ENCODE peak calls at places on chromosomes 12 and 14, in nine cellular contexts. T is nucleus accumbens, X is HEK293T, U is GM10248, H is B cell, M is activated T-cell treated with anti-CD3 and anti-CD28 coated beads for 24 hours, B is sciatic nerve, Z is amniotic stem cell, P is COLO829. W is an unnamed sample.

GRCh38 chr14:71693373-71693772 is 238.9 kb upstream of the RGS6 start:
- DNase-seq in H (no peak), P (no peak), Z (no peak), B (no peak), M (no peak), X (no peak), T (no peak), U (no peak), W (no peak)

GRCh38 chr12:106139422-106140141 is 828 bp upstream of the NUAK1 start:
- DNase-seq in U (peak), H (no peak), Z (peak), M (peak), B (peak), X (peak), P (no peak), T (no peak), W (no peak)

GRCh38 chr12:123532808-123533649 is 490 bp downstream of the RILPL1 start:
- DNase-seq in H (peak), X (peak), Z (no peak), U (peak), M (no peak), P (no peak), B (peak), T (no peak), W (no peak)

GRCh38 chr12:89353188-89353822 is 1.0 kb upstream of the DUSP6 start:
- DNase-seq in H (peak), M (peak), Z (no peak), U (peak), X (peak), P (peak), B (peak), T (no peak), W (peak)

GRCh38 chr14:100188392-100189030 is 29.1 kb upstream of the DEGS2 start:
- DNase-seq in Z (no peak), X (no peak), B (no peak), H (peak), M (no peak), T (no peak), P (no peak), U (no peak), W (no peak)

GRCh38 chr12:102876883-102877282 is 40.2 kb downstream of the PAH start:
- DNase-seq in H (no peak), M (no peak), X (no peak), B (no peak), T (no peak), Z (no peak), P (no peak), U (no peak), W (no peak)

GRCh38 chr14:90045608-90046007 is 16.2 kb upstream of the KCNK13 start:
- DNase-seq in U (no peak), P (no peak), Z (no peak), X (no peak), B (no peak), H (no peak), T (no peak), M (no peak), W (no peak)

GRCh38 chr12:126762150-126762549 is 1504.8 kb upstream of the TMEM132C start:
- DNase-seq in Z (no peak), P (no peak), U (no peak), M (no peak), T (no peak), B (no peak), X (no peak), H (no peak), W (no peak)

GRCh38 chr14:106455026-106455425 is 928.6 kb downstream of the TMEM121 start:
- DNase-seq in P (no peak), Z (no peak), U (no peak), M (no peak), B (no peak), X (no peak), T (no peak), H (no peak), W (no peak)

GRCh38 chr14:79426103-79426755 is 785.1 kb downstream of the DIO2 start:
- DNase-seq in M (no peak), T (no peak), X (no peak), B (no peak), H (no peak), P (no peak), U (no peak), Z (no peak), W (no peak)

GRCh38 chr12:54052745-54053624 is 650 bp upstream of the HOXC4 start:
- DNase-seq in T (no peak), H (peak), Z (no peak), U (peak), X (peak), M (no peak), B (no peak), P (no peak), W (peak)

GRCh38 chr14:88380405-88380804 is 5.1 kb upstream of the SPATA7 start:
- DNase-seq in U (peak), H (no peak), M (no peak), X (no peak), T (no peak), P (no peak), B (no peak), Z (no peak), W (peak)

GRCh38 chr14:75279153-75279738 is 618 bp downstream of the FOS start:
- DNase-seq in H (no peak), U (peak), X (peak), T (peak), M (no peak), B (peak), Z (peak), P (peak), W (peak)

GRCh38 chr14:80618751-80619329 is 322.7 kb downstream of the CEP128 start:
- DNase-seq in P (no peak), Z (no peak), B (no peak), X (no peak), H (no peak), U (no peak), T (no peak), M (no peak), W (no peak)

GRCh38 chr14:85288041-85288440 is 241.9 kb upstream of the FLRT2 start:
- DNase-seq in X (no peak), H (no peak), T (no peak), B (no peak), U (no peak), M (no peak), Z (no peak), P (no peak), W (no peak)

GRCh38 chr14:77869350-77869749 is 69.4 kb downstream of the ADCK1 start:
- DNase-seq in B (no peak), M (no peak), X (no peak), P (no peak), T (no peak), U (no peak), Z (no peak), H (no peak), W (no peak)

GRCh38 chr12:126617312-126617711 is 1552.1 kb downstream of the AACS start:
- DNase-seq in T (no peak), H (no peak), B (no peak), P (peak), X (peak), Z (no peak), M (no peak), U (no peak), W (no peak)

GRCh38 chr12:107622005-107622404 is 63.6 kb upstream of the PWP1 start:
- DNase-seq in P (no peak), X (peak), M (no peak), H (no peak), T (no peak), U (peak), B (no peak), Z (no peak), W (peak)

GRCh38 chr12:65557425-65558167 is 266.7 kb upstream of the HMGA2 start:
- DNase-seq in Z (no peak), B (no peak), M (no peak), H (no peak), X (no peak), U (no peak), P (no peak), T (no peak), W (no peak)

GRCh38 chr14:60981626-60982455 is 796 bp downstream of the SLC38A6 start:
- DNase-seq in Z (no peak), X (peak), B (no peak), U (no peak), P (peak), H (no peak), T (no peak), M (no peak), W (peak)

GRCh38 chr12:13000935-13001724 is 1.1 kb upstream of the HEBP1 start:
- DNase-seq in U (peak), H (peak), X (peak), Z (no peak), T (no peak), B (peak), M (peak), P (peak), W (peak)

GRCh38 chr12:124774054-124774461 is 89.6 kb downstream of the SCARB1 start:
- DNase-seq in B (no peak), H (no peak), X (no peak), Z (no peak), U (peak), T (no peak), P (no peak), M (no peak), W (peak)

GRCh38 chr12:27048822-27049752 is 26.7 kb downstream of the MED21 start:
- DNase-seq in T (no peak), U (no peak), B (no peak), Z (peak), X (no peak), H (no peak), P (peak), M (no peak), W (no peak)

GRCh38 chr12:92469837-92470236 is 233.0 kb upstream of the PLEKHG7 start:
- DNase-seq in T (no peak), Z (no peak), B (no peak), M (no peak), P (peak), X (no peak), H (no peak), U (no peak), W (no peak)

GRCh38 chr14:69657961-69658360 is 46.6 kb downstream of the SUSD6 start:
- DNase-seq in P (no peak), X (no peak), T (no peak), H (no peak), M (no peak), U (no peak), Z (no peak), B (no peak), W (no peak)

GRCh38 chr12:69354561-69355187 is 4.9 kb upstream of the YEATS4 start:
- DNase-seq in T (no peak), X (no peak), Z (no peak), M (no peak), B (no peak), H (no peak), P (no peak), U (no peak), W (no peak)

GRCh38 chr12:3199551-3200031 is 122.4 kb downstream of the TSPAN9 start:
- DNase-seq in X (peak), B (no peak), T (no peak), P (no peak), U (no peak), Z (no peak), M (no peak), H (no peak), W (no peak)

GRCh38 chr14:74582910-74583581 is 29.0 kb downstream of the LTBP2 start:
- DNase-seq in T (no peak), B (no peak), M (no peak), U (no peak), Z (no peak), H (no peak), X (no peak), P (no peak), W (no peak)

GRCh38 chr12:106094304-106094703 is 44.5 kb downstream of the NUAK1 start:
- DNase-seq in U (no peak), H (no peak), P (peak), X (no peak), M (no peak), Z (no peak), B (no peak), T (no peak), W (no peak)

GRCh38 chr14:57729208-57730187 is 136.4 kb downstream of the SLC35F4 start:
- DNase-seq in Z (no peak), B (no peak), X (no peak), U (no peak), M (no peak), H (no peak), P (no peak), T (no peak), W (no peak)

GRCh38 chr12:65121049-65121955 is at the start of gene WIF1:
- DNase-seq in H (peak), M (peak), X (peak), P (no peak), Z (no peak), T (no peak), U (peak), B (no peak), W (peak)

GRCh38 chr12:10454531-10454930 is 1.4 kb upstream of the KLRC1 start:
- DNase-seq in X (no peak), M (no peak), U (no peak), H (no peak), B (no peak), Z (no peak), T (no peak), P (no peak), W (no peak)

GRCh38 chr14:45716506-45716905 is 463.5 kb upstream of the MIS18BP1 start:
- DNase-seq in B (no peak), M (no peak), Z (no peak), H (no peak), P (no peak), T (no peak), X (peak), U (no peak), W (no peak)

GRCh38 chr12:47995976-47996375 is 8.3 kb downstream of the COL2A1 start:
- DNase-seq in U (no peak), P (no peak), H (no peak), T (no peak), Z (no peak), B (peak), M (no peak), X (no peak), W (no peak)

GRCh38 chr12:129152291-129153075 is 299.2 kb downstream of the GLT1D1 start:
- DNase-seq in P (no peak), T (no peak), U (no peak), H (no peak), X (no peak), Z (no peak), B (no peak), M (no peak), W (no peak)

GRCh38 chr14:53599221-53599945 is 357.2 kb downstream of the BMP4 start:
- DNase-seq in U (no peak), T (no peak), X (no peak), H (no peak), Z (no peak), M (no peak), B (no peak), P (no peak), W (no peak)

GRCh38 chr14:75295061-75295461 is 16.4 kb downstream of the FOS start:
- DNase-seq in X (peak), B (peak), Z (peak), U (no peak), T (no peak), M (no peak), H (peak), P (peak), W (no peak)

W was measured in GM13977.